ENCODE peak calls at places on chromosomes 6 and 20, in nine cellular contexts. One of them, this sample, is unnamed.
A peak's percentile ranks its signal among the peaks of the same experiment; 100 is the strongest.

GRCh38 chr20:18314786-18315406 is 26.6 kb downstream of the ZNF133 start:
- DNase-seq in transverse colon: no peak
- DNase-seq in stomach: no peak
- DNase-seq in upper lobe of left lung: no peak
- DNase-seq in sigmoid colon: peak; percentile 50
- DNase-seq in esophagus muscularis mucosa: no peak
- DNase-seq in A549: peak; percentile 18
- DNase-seq in HepG2: no peak
- DNase-seq in ovary: no peak
- DNase-seq in this sample: no peak

GRCh38 chr6:79512014-79512413 is 25.2 kb downstream of the LCA5 start:
- DNase-seq in transverse colon: no peak
- DNase-seq in stomach: no peak
- DNase-seq in upper lobe of left lung: no peak
- DNase-seq in sigmoid colon: no peak
- DNase-seq in esophagus muscularis mucosa: no peak
- DNase-seq in A549: no peak
- DNase-seq in HepG2: no peak
- DNase-seq in ovary: no peak
- DNase-seq in this sample: no peak

GRCh38 chr6:75266716-75267291 is 17.8 kb downstream of the TMEM30A start:
- DNase-seq in transverse colon: no peak
- DNase-seq in stomach: no peak
- DNase-seq in upper lobe of left lung: no peak
- DNase-seq in sigmoid colon: no peak
- DNase-seq in esophagus muscularis mucosa: no peak
- DNase-seq in A549: peak; percentile 54
- DNase-seq in HepG2: peak; percentile 42
- DNase-seq in ovary: no peak
- DNase-seq in this sample: no peak

GRCh38 chr6:8644306-8644705 is 209.0 kb upstream of the SLC35B3 start:
- DNase-seq in transverse colon: no peak
- DNase-seq in stomach: no peak
- DNase-seq in upper lobe of left lung: no peak
- DNase-seq in sigmoid colon: no peak
- DNase-seq in esophagus muscularis mucosa: no peak
- DNase-seq in A549: no peak
- DNase-seq in HepG2: no peak
- DNase-seq in ovary: no peak
- DNase-seq in this sample: no peak

GRCh38 chr20:63897978-63898561 is 3.1 kb downstream of the DNAJC5 start:
- DNase-seq in transverse colon: no peak
- DNase-seq in stomach: no peak
- DNase-seq in upper lobe of left lung: no peak
- DNase-seq in sigmoid colon: no peak
- DNase-seq in esophagus muscularis mucosa: no peak
- DNase-seq in A549: no peak
- DNase-seq in HepG2: no peak
- DNase-seq in ovary: no peak
- DNase-seq in this sample: no peak

GRCh38 chr6:5905431-5906339 is 101.0 kb downstream of the NRN1 start:
- DNase-seq in transverse colon: peak; percentile 59
- DNase-seq in stomach: peak; percentile 36
- DNase-seq in upper lobe of left lung: peak; percentile 6
- DNase-seq in sigmoid colon: peak; percentile 94
- DNase-seq in esophagus muscularis mucosa: no peak
- DNase-seq in A549: no peak
- DNase-seq in HepG2: no peak
- DNase-seq in ovary: no peak
- DNase-seq in this sample: peak; percentile 90

GRCh38 chr6:28791002-28791383 is 132.8 kb downstream of the TRIM27 start:
- DNase-seq in transverse colon: no peak
- DNase-seq in stomach: no peak
- DNase-seq in upper lobe of left lung: no peak
- DNase-seq in sigmoid colon: no peak
- DNase-seq in esophagus muscularis mucosa: no peak
- DNase-seq in A549: no peak
- DNase-seq in HepG2: no peak
- DNase-seq in ovary: no peak
- DNase-seq in this sample: no peak

GRCh38 chr20:48143435-48144081 is 358.3 kb upstream of the SULF2 start:
- DNase-seq in transverse colon: no peak
- DNase-seq in stomach: no peak
- DNase-seq in upper lobe of left lung: no peak
- DNase-seq in sigmoid colon: peak; percentile 14
- DNase-seq in esophagus muscularis mucosa: no peak
- DNase-seq in A549: no peak
- DNase-seq in HepG2: no peak
- DNase-seq in ovary: no peak
- DNase-seq in this sample: no peak

GRCh38 chr20:22495789-22496188 is 88.6 kb downstream of the FOXA2 start:
- DNase-seq in transverse colon: no peak
- DNase-seq in stomach: no peak
- DNase-seq in upper lobe of left lung: no peak
- DNase-seq in sigmoid colon: no peak
- DNase-seq in esophagus muscularis mucosa: peak; percentile 34
- DNase-seq in A549: no peak
- DNase-seq in HepG2: peak; percentile 42
- DNase-seq in ovary: no peak
- DNase-seq in this sample: no peak

GRCh38 chr20:22495172-22495571 is 89.2 kb downstream of the FOXA2 start:
- DNase-seq in transverse colon: no peak
- DNase-seq in stomach: no peak
- DNase-seq in upper lobe of left lung: no peak
- DNase-seq in sigmoid colon: no peak
- DNase-seq in esophagus muscularis mucosa: peak; percentile 66
- DNase-seq in A549: no peak
- DNase-seq in HepG2: no peak
- DNase-seq in ovary: no peak
- DNase-seq in this sample: no peak

GRCh38 chr20:22501034-22501433 is 83.3 kb downstream of the FOXA2 start:
- DNase-seq in transverse colon: no peak
- DNase-seq in stomach: no peak
- DNase-seq in upper lobe of left lung: no peak
- DNase-seq in sigmoid colon: no peak
- DNase-seq in esophagus muscularis mucosa: peak; percentile 39
- DNase-seq in A549: no peak
- DNase-seq in HepG2: no peak
- DNase-seq in ovary: no peak
- DNase-seq in this sample: no peak

GRCh38 chr20:22499475-22500174 is 84.7 kb downstream of the FOXA2 start:
- DNase-seq in transverse colon: peak; percentile 33
- DNase-seq in stomach: no peak
- DNase-seq in upper lobe of left lung: no peak
- DNase-seq in sigmoid colon: no peak
- DNase-seq in esophagus muscularis mucosa: peak; percentile 83
- DNase-seq in A549: no peak
- DNase-seq in HepG2: no peak
- DNase-seq in ovary: no peak
- DNase-seq in this sample: no peak

DNA sequence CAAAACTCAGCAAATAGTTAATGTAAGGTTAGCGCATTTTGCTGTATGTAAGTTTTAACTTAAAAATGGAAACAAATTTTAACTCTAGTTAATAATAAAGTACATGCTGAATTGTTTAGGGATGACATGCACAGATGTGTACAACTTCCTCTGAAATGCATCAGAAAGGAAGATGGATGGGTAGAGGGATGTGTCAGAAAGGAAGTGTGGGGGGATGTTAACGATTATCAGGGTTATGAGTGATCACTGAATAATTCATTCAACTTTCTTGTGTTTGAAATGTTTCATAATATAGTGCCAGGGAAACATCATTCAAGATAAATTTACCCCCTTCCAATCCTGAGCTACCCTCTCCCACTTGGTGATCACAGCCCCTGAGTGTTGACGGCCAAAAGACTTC is 87.6 kb downstream of the FOXA2 start:
- DNase-seq in transverse colon: no peak
- DNase-seq in stomach: no peak
- DNase-seq in upper lobe of left lung: no peak
- DNase-seq in sigmoid colon: no peak
- DNase-seq in esophagus muscularis mucosa: no peak
- DNase-seq in A549: no peak
- DNase-seq in HepG2: no peak
- DNase-seq in ovary: no peak
- DNase-seq in this sample: no peak
- TF ChIP-seq EP300 in transverse colon: no peak
- TF ChIP-seq EP300 in stomach: no peak
- TF ChIP-seq EP300 in upper lobe of left lung: no peak
- TF ChIP-seq EP300 in sigmoid colon: no peak
- TF ChIP-seq EP300 in esophagus muscularis mucosa: no peak
- TF ChIP-seq EP300 in A549: no peak
- TF ChIP-seq EP300 in HepG2: no peak
- TF ChIP-seq EP300 in ovary: no peak
- TF ChIP-seq EP300 in this sample: no peak

GRCh38 chr6:56760842-56761241 is 118.2 kb upstream of the DST start:
- DNase-seq in transverse colon: no peak
- DNase-seq in stomach: no peak
- DNase-seq in upper lobe of left lung: no peak
- DNase-seq in sigmoid colon: no peak
- DNase-seq in esophagus muscularis mucosa: no peak
- DNase-seq in A549: no peak
- DNase-seq in HepG2: no peak
- DNase-seq in ovary: no peak
- DNase-seq in this sample: no peak

GRCh38 chr6:56766139-56766805 is 123.6 kb upstream of the DST start:
- DNase-seq in transverse colon: no peak
- DNase-seq in stomach: no peak
- DNase-seq in upper lobe of left lung: no peak
- DNase-seq in sigmoid colon: no peak
- DNase-seq in esophagus muscularis mucosa: no peak
- DNase-seq in A549: no peak
- DNase-seq in HepG2: no peak
- DNase-seq in ovary: no peak
- DNase-seq in this sample: no peak

GRCh38 chr6:56765494-56765893 is 122.8 kb upstream of the DST start:
- DNase-seq in transverse colon: no peak
- DNase-seq in stomach: no peak
- DNase-seq in upper lobe of left lung: no peak
- DNase-seq in sigmoid colon: no peak
- DNase-seq in esophagus muscularis mucosa: no peak
- DNase-seq in A549: no peak
- DNase-seq in HepG2: no peak
- DNase-seq in ovary: no peak
- DNase-seq in this sample: no peak

GRCh38 chr6:56766806-56767178 is 124.1 kb upstream of the DST start:
- DNase-seq in transverse colon: no peak
- DNase-seq in stomach: no peak
- DNase-seq in upper lobe of left lung: no peak
- DNase-seq in sigmoid colon: no peak
- DNase-seq in esophagus muscularis mucosa: no peak
- DNase-seq in A549: no peak
- DNase-seq in HepG2: no peak
- DNase-seq in ovary: no peak
- DNase-seq in this sample: no peak

GRCh38 chr6:56764081-56764566 is 121.4 kb upstream of the DST start:
- DNase-seq in transverse colon: no peak
- DNase-seq in stomach: no peak
- DNase-seq in upper lobe of left lung: no peak
- DNase-seq in sigmoid colon: no peak
- DNase-seq in esophagus muscularis mucosa: no peak
- DNase-seq in A549: peak; percentile 60
- DNase-seq in HepG2: peak; percentile 69
- DNase-seq in ovary: no peak
- DNase-seq in this sample: no peak
- H3K4me1 ChIP-seq in transverse colon: peaks cover 12% of the 10 kb centered on the region
- H3K4me1 ChIP-seq in stomach: peaks cover 17% of the 10 kb centered on the region
- H3K4me1 ChIP-seq in upper lobe of left lung: peaks cover 12% of the 10 kb centered on the region
- H3K4me1 ChIP-seq in sigmoid colon: peaks cover 74% of the 10 kb centered on the region
- H3K4me1 ChIP-seq in esophagus muscularis mucosa: peaks cover 40% of the 10 kb centered on the region
- H3K4me1 ChIP-seq in A549: peaks cover 39% of the 10 kb centered on the region
- H3K4me1 ChIP-seq in HepG2: peaks cover 12% of the 10 kb centered on the region
- H3K4me1 ChIP-seq in ovary: peaks cover 8% of the 10 kb centered on the region
- H3K4me1 ChIP-seq in this sample: peaks cover 6% of the 10 kb centered on the region

GRCh38 chr20:49612127-49612738 is 44.3 kb upstream of the PTGIS start:
- DNase-seq in transverse colon: peak; percentile 32
- DNase-seq in stomach: peak; percentile 67
- DNase-seq in upper lobe of left lung: no peak
- DNase-seq in sigmoid colon: peak; percentile 75
- DNase-seq in esophagus muscularis mucosa: no peak
- DNase-seq in A549: no peak
- DNase-seq in HepG2: peak; percentile 65
- DNase-seq in ovary: no peak
- DNase-seq in this sample: no peak

GRCh38 chr20:49610701-49611538 is 43.0 kb upstream of the PTGIS start:
- DNase-seq in transverse colon: peak; percentile 87
- DNase-seq in stomach: peak; percentile 86
- DNase-seq in upper lobe of left lung: peak; percentile 96
- DNase-seq in sigmoid colon: peak; percentile 87
- DNase-seq in esophagus muscularis mucosa: no peak
- DNase-seq in A549: peak; percentile 92
- DNase-seq in HepG2: peak; percentile 87
- DNase-seq in ovary: peak; percentile 78
- DNase-seq in this sample: no peak

GRCh38 chr20:49607568-49607967 is 39.6 kb upstream of the PTGIS start:
- DNase-seq in transverse colon: no peak
- DNase-seq in stomach: no peak
- DNase-seq in upper lobe of left lung: no peak
- DNase-seq in sigmoid colon: no peak
- DNase-seq in esophagus muscularis mucosa: no peak
- DNase-seq in A549: no peak
- DNase-seq in HepG2: no peak
- DNase-seq in ovary: no peak
- DNase-seq in this sample: no peak

GRCh38 chr20:49614338-49615050 is 46.6 kb upstream of the PTGIS start:
- DNase-seq in transverse colon: no peak
- DNase-seq in stomach: no peak
- DNase-seq in upper lobe of left lung: no peak
- DNase-seq in sigmoid colon: no peak
- DNase-seq in esophagus muscularis mucosa: no peak
- DNase-seq in A549: no peak
- DNase-seq in HepG2: peak; percentile 79
- DNase-seq in ovary: no peak
- DNase-seq in this sample: no peak

GRCh38 chr20:49608752-49609670 is 41.1 kb upstream of the PTGIS start:
- DNase-seq in transverse colon: peak; percentile 74
- DNase-seq in stomach: peak; percentile 80
- DNase-seq in upper lobe of left lung: no peak
- DNase-seq in sigmoid colon: peak; percentile 82
- DNase-seq in esophagus muscularis mucosa: no peak
- DNase-seq in A549: peak; percentile 76
- DNase-seq in HepG2: peak; percentile 75
- DNase-seq in ovary: peak; percentile 72
- DNase-seq in this sample: no peak
- TF ChIP-seq POLR2A in transverse colon: no peak
- TF ChIP-seq POLR2A in stomach: no peak
- TF ChIP-seq POLR2A in upper lobe of left lung: no peak
- TF ChIP-seq POLR2A in sigmoid colon: no peak
- TF ChIP-seq POLR2A in esophagus muscularis mucosa: no peak
- TF ChIP-seq POLR2A in A549: no peak
- TF ChIP-seq POLR2A in HepG2: no peak
- TF ChIP-seq POLR2A in ovary: no peak
- TF ChIP-seq POLR2A in this sample: no peak

GRCh38 chr20:45890077-45890996 is 671 bp downstream of the NEURL2 start:
- DNase-seq in transverse colon: peak; percentile 85
- DNase-seq in stomach: peak; percentile 83
- DNase-seq in upper lobe of left lung: peak; percentile 92
- DNase-seq in sigmoid colon: peak; percentile 94
- DNase-seq in esophagus muscularis mucosa: peak; percentile 96
- DNase-seq in A549: peak; percentile 66
- DNase-seq in HepG2: peak; percentile 92
- DNase-seq in ovary: peak; percentile 89
- DNase-seq in this sample: peak; percentile 90
- TF ChIP-seq EP300 in transverse colon: no peak
- TF ChIP-seq EP300 in stomach: no peak
- TF ChIP-seq EP300 in upper lobe of left lung: no peak
- TF ChIP-seq EP300 in sigmoid colon: no peak
- TF ChIP-seq EP300 in esophagus muscularis mucosa: no peak
- TF ChIP-seq EP300 in A549: no peak
- TF ChIP-seq EP300 in HepG2: no peak
- TF ChIP-seq EP300 in ovary: no peak
- TF ChIP-seq EP300 in this sample: no peak

GRCh38 chr6:32953775-32954174 is 878 bp upstream of the HLA-DMA start:
- DNase-seq in transverse colon: no peak
- DNase-seq in stomach: no peak
- DNase-seq in upper lobe of left lung: no peak
- DNase-seq in sigmoid colon: no peak
- DNase-seq in esophagus muscularis mucosa: peak; percentile 80
- DNase-seq in A549: no peak
- DNase-seq in HepG2: no peak
- DNase-seq in ovary: no peak
- DNase-seq in this sample: no peak
- H3K4me1 ChIP-seq in transverse colon: peaks cover 4% of the 10 kb centered on the region
- H3K4me1 ChIP-seq in stomach: peaks cover 48% of the 10 kb centered on the region
- H3K4me1 ChIP-seq in upper lobe of left lung: peaks cover 23% of the 10 kb centered on the region
- H3K4me1 ChIP-seq in sigmoid colon: peaks cover 6% of the 10 kb centered on the region
- H3K4me1 ChIP-seq in esophagus muscularis mucosa: peaks cover 10% of the 10 kb centered on the region
- H3K4me1 ChIP-seq in A549: peaks cover 5% of the 10 kb centered on the region
- H3K4me1 ChIP-seq in HepG2: peaks cover 12% of the 10 kb centered on the region
- H3K4me1 ChIP-seq in ovary: peaks cover 2% of the 10 kb centered on the region
- H3K4me1 ChIP-seq in this sample: peaks cover 17% of the 10 kb centered on the region